ENCODE peak calls at places on chromosomes 6 and 20, in seven cellular contexts. G, H, Y, T, U, Z and W are unnamed samples.

GRCh38 chr6:147077251-147077650 is 127.0 kb upstream of the STXBP5 start:
- DNase-seq in G (no peak), H (no peak), Y (no peak), T (peak; percentile 85), U (no peak), Z (no peak), W (no peak)

GRCh38 chr6:152356659-152357058 is 280.5 kb downstream of the SYNE1 start:
- DNase-seq in G (peak; percentile 8), H (peak; percentile 57), Y (peak; percentile 62), T (no peak), U (no peak), Z (peak; percentile 27), W (no peak)

GRCh38 chr6:139372326-139373153 is 1.9 kb downstream of the CITED2 start:
- DNase-seq in G (peak; percentile 24), H (peak; percentile 41), Y (peak; percentile 10), T (no peak), U (no peak), Z (peak; percentile 37), W (no peak)

GRCh38 chr6:98634569-98634968 is 199.8 kb upstream of the POU3F2 start:
- DNase-seq in G (no peak), H (no peak), Y (peak; percentile 9), T (no peak), U (no peak), Z (no peak), W (no peak)

GRCh38 chr6:158665332-158665731 is 15.5 kb downstream of the SYTL3 start:
- DNase-seq in G (no peak), H (no peak), Y (no peak), T (no peak), U (no peak), Z (no peak), W (no peak)

GRCh38 chr6:163398796-163399195 is 15.7 kb upstream of the QKI start:
- DNase-seq in G (no peak), H (peak; percentile 25), Y (no peak), T (peak; percentile 77), U (no peak), Z (no peak), W (no peak)

GRCh38 chr20:50568549-50568942 is 58.4 kb downstream of the PTPN1 start:
- DNase-seq in G (no peak), H (no peak), Y (no peak), T (no peak), U (no peak), Z (no peak), W (no peak)

GRCh38 chr20:433300-433975 is 25.3 kb downstream of the RBCK1 start:
- DNase-seq in G (no peak), H (peak; percentile 31), Y (no peak), T (no peak), U (no peak), Z (no peak), W (no peak)

GRCh38 chr20:20690676-20691476 is 21.6 kb downstream of the RALGAPA2 start:
- DNase-seq in G (no peak), H (peak; percentile 25), Y (no peak), T (no peak), U (no peak), Z (no peak), W (no peak)

GRCh38 chr6:106377061-106377540 is 16.6 kb downstream of the CRYBG1 start:
- DNase-seq in G (peak; percentile 69), H (peak; percentile 33), Y (peak; percentile 75), T (no peak), U (no peak), Z (peak; percentile 53), W (no peak)

GRCh38 chr20:39338977-39339376 is 376.8 kb downstream of the DHX35 start:
- DNase-seq in G (peak; percentile 0), H (peak; percentile 42), Y (no peak), T (no peak), U (no peak), Z (no peak), W (no peak)

GRCh38 chr6:37940074-37940847 is 120.7 kb downstream of the ZFAND3 start:
- DNase-seq in G (peak; percentile 60), H (peak; percentile 56), Y (no peak), T (no peak), U (peak; percentile 52), Z (peak; percentile 49), W (no peak)

GRCh38 chr6:116933488-116933887 is 56.4 kb downstream of the RFX6 start:
- DNase-seq in G (no peak), H (no peak), Y (peak; percentile 46), T (no peak), U (no peak), Z (no peak), W (no peak)

GRCh38 chr6:148624025-148624424 is 122.8 kb upstream of the UST start:
- DNase-seq in G (no peak), H (peak; percentile 71), Y (no peak), T (no peak), U (no peak), Z (no peak), W (no peak)

GRCh38 chr20:2794202-2794748 is 6.2 kb downstream of the CPXM1 start:
- DNase-seq in G (no peak), H (no peak), Y (no peak), T (no peak), U (no peak), Z (no peak), W (no peak)

GRCh38 chr6:16136086-16136485 is 7.2 kb downstream of the MYLIP start:
- DNase-seq in G (no peak), H (no peak), Y (no peak), T (no peak), U (no peak), Z (no peak), W (peak; percentile 58)

GRCh38 chr6:16136536-16137450 is 7.9 kb downstream of the MYLIP start:
- DNase-seq in G (peak; percentile 93), H (peak; percentile 91), Y (peak; percentile 87), T (no peak), U (no peak), Z (peak; percentile 88), W (peak; percentile 26)

GRCh38 chr6:16134430-16134829 is 5.5 kb downstream of the MYLIP start:
- DNase-seq in G (no peak), H (no peak), Y (no peak), T (no peak), U (no peak), Z (no peak), W (no peak)

GRCh38 chr6:16132909-16133308 is 4.0 kb downstream of the MYLIP start:
- DNase-seq in G (no peak), H (no peak), Y (no peak), T (no peak), U (no peak), Z (no peak), W (no peak)

GRCh38 chr6:16135078-16135477 is 6.2 kb downstream of the MYLIP start:
- DNase-seq in G (peak; percentile 10), H (peak; percentile 42), Y (no peak), T (no peak), U (no peak), Z (peak; percentile 24), W (no peak)
- H3K4me3 ChIP-seq in G (no peak overlapping the region), H (no peak overlapping the region), Y (no peak overlapping the region), T (no peak overlapping the region), U (no peak overlapping the region), Z (no peak overlapping the region), W (peak overlapping the region; percentile 10)

GRCh38 chr6:129314575-129314974 is 395.4 kb downstream of the ARHGAP18 start:
- DNase-seq in G (no peak), H (no peak), Y (no peak), T (no peak), U (no peak), Z (no peak), W (no peak)

GRCh38 chr6:129321303-129321702 is 388.7 kb downstream of the ARHGAP18 start:
- DNase-seq in G (peak; percentile 10), H (no peak), Y (no peak), T (no peak), U (no peak), Z (no peak), W (no peak)

GRCh38 chr6:129312865-129313264 is 397.1 kb downstream of the ARHGAP18 start:
- DNase-seq in G (peak; percentile 81), H (peak; percentile 65), Y (peak; percentile 92), T (no peak), U (no peak), Z (peak; percentile 75), W (no peak)

GRCh38 chr6:129320892-129321291 is 389.1 kb downstream of the ARHGAP18 start:
- DNase-seq in G (no peak), H (no peak), Y (no peak), T (no peak), U (no peak), Z (no peak), W (no peak)

DNA sequence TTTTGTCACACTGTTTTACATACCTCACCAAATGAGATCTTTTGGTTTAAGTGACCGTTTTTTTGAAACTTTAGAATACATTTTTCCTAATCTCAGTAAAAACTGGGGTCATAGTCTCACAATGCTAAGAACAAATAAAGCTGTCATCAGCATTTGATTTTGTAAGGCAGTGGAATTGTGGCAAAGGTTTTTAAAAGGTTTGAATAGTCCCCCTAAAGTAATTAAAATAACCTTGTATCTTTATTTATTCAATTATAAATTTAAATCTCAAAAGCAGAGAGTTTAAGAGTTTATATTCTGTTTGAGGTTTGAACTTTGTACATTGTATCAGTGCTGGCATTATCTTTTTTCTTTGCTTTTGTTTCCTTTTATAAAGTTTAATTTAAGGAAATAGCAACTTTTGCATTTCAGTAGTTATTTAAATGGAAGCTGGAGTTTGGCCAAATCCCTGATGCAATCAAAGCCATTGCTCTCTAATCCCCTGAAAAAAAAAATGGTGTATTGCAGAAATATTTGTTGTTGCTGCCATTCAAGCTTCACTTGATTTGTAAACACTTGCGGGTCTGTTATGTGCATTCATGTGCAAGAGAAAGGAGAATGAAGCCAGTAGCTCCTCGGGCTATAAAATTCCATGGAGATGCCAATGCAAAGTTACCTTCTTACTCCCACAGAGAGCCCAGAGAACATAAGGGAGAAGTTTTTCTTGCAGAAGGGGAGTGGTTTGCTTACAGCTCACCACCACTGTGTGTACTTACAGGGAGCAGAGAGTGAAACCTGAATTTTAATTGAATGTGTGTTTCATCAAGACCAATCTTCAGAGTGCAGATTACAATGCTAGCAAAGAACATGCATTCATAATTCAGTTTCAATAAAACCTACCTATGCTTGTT is 391.8 kb downstream of the ARHGAP18 start:
- DNase-seq in G (peak; percentile 47), H (peak; percentile 59), Y (peak; percentile 87), T (no peak), U (no peak), Z (peak; percentile 67), W (no peak)
- H3K4me3 ChIP-seq in G (no peak overlapping the region), H (no peak overlapping the region), Y (no peak overlapping the region), T (no peak overlapping the region), U (no peak overlapping the region), Z (no peak overlapping the region), W (no peak overlapping the region)

DNA sequence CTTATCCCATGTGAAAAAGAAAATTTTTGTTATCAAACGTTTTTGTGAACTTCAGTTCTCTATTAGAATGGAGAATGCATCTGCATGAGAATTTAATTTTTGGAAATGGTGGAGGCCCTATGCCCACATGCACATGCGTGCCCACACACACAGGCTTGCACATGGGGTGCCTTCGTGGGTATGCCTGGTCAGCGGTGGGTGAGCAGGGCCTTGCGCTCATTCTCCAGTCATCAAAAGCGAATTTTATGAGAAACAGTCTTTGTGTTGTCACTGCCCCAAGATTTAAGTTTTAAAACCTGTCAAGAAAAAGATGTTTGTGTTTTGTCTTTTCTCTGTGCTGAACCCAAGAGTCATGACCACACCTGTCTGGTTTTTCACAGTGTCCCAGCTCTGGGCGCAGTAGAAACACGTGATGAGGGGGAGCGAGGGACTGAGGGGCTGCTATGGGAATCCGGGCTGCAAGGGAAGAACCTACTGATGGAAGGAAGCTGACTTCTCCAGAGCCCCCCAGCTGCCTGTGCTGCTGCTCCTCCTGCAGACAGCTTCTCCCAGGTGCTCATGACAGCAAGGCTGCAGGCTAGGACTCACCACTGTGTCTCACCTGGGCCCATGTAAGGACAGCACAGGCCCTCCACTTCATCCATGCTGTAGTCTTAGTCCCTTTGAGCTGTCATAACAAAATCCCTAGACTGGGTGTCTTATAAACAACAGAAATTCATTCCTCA is 153.6 kb downstream of the SYCP2 start:
- DNase-seq in G (no peak), H (no peak), Y (no peak), T (no peak), U (no peak), Z (no peak), W (no peak)
- H3K4me3 ChIP-seq in G (no peak overlapping the region), H (no peak overlapping the region), Y (no peak overlapping the region), T (no peak overlapping the region), U (no peak overlapping the region), Z (no peak overlapping the region), W (no peak overlapping the region)

GRCh38 chr6:107988570-107988969 is 30.6 kb upstream of the SEC63 start:
- DNase-seq in G (no peak), H (no peak), Y (no peak), T (no peak), U (no peak), Z (no peak), W (no peak)
- H3K4me3 ChIP-seq in G (no peak overlapping the region), H (no peak overlapping the region), Y (no peak overlapping the region), T (no peak overlapping the region), U (no peak overlapping the region), Z (no peak overlapping the region), W (no peak overlapping the region)